ENCODE peak calls at places on chromosomes 6 and 20, in four cellular contexts. One of them, this sample, is unnamed.
A peak's percentile ranks its signal among the peaks of the same experiment; 100 is the strongest.

GRCh38 chr6:42017021-42017643 is 33.2 kb upstream of the TAF8 start:
- DNase-seq in chondrocyte: peak; percentile 68
- DNase-seq in endothelial cell: no peak
- DNase-seq in CD8-positive, alpha-beta T cell: no peak
- DNase-seq in this sample: no peak

GRCh38 chr6:143368426-143368825 is 82.1 kb downstream of the ADAT2 start:
- DNase-seq in CD8-positive, alpha-beta T cell: no peak
- DNase-seq in chondrocyte: no peak
- DNase-seq in endothelial cell: no peak
- DNase-seq in this sample: peak; percentile 50

GRCh38 chr6:89599727-89600126 is 38.8 kb downstream of the LYRM2 start:
- DNase-seq in endothelial cell: no peak
- DNase-seq in CD8-positive, alpha-beta T cell: no peak
- DNase-seq in chondrocyte: no peak
- DNase-seq in this sample: no peak

GRCh38 chr6:47278545-47278944 is 31.2 kb downstream of the TNFRSF21 start:
- DNase-seq in chondrocyte: no peak
- DNase-seq in CD8-positive, alpha-beta T cell: no peak
- DNase-seq in endothelial cell: no peak
- DNase-seq in this sample: no peak

GRCh38 chr20:57250607-57251343 is 15.7 kb downstream of the BMP7 start:
- DNase-seq in CD8-positive, alpha-beta T cell: no peak
- DNase-seq in chondrocyte: no peak
- DNase-seq in endothelial cell: no peak
- DNase-seq in this sample: no peak

GRCh38 chr6:75563032-75563431 is 38.6 kb upstream of the SENP6 start:
- DNase-seq in CD8-positive, alpha-beta T cell: no peak
- DNase-seq in endothelial cell: no peak
- DNase-seq in chondrocyte: no peak
- DNase-seq in this sample: peak; percentile 28

GRCh38 chr6:106608080-106608668 is 21.1 kb downstream of the RTN4IP1 start:
- DNase-seq in chondrocyte: no peak
- DNase-seq in endothelial cell: peak; percentile 51
- DNase-seq in CD8-positive, alpha-beta T cell: no peak
- DNase-seq in this sample: peak; percentile 51

GRCh38 chr20:15242773-15243172 is 905.4 kb upstream of the FLRT3 start:
- DNase-seq in CD8-positive, alpha-beta T cell: no peak
- DNase-seq in chondrocyte: no peak
- DNase-seq in endothelial cell: no peak
- DNase-seq in this sample: no peak

GRCh38 chr20:47744803-47745202 is 40.5 kb downstream of the SULF2 start:
- DNase-seq in chondrocyte: no peak
- DNase-seq in CD8-positive, alpha-beta T cell: no peak
- DNase-seq in endothelial cell: no peak
- DNase-seq in this sample: no peak

GRCh38 chr20:47232518-47232917 is 124.0 kb downstream of the ZMYND8 start:
- DNase-seq in CD8-positive, alpha-beta T cell: no peak
- DNase-seq in chondrocyte: no peak
- DNase-seq in endothelial cell: no peak
- DNase-seq in this sample: no peak

GRCh38 chr6:73131706-73132105 is 93.6 kb downstream of the KHDC1L start:
- DNase-seq in endothelial cell: no peak
- DNase-seq in chondrocyte: no peak
- DNase-seq in CD8-positive, alpha-beta T cell: no peak
- DNase-seq in this sample: no peak

GRCh38 chr6:154942770-154943169 is 52.3 kb upstream of the TIAM2 start:
- DNase-seq in CD8-positive, alpha-beta T cell: no peak
- DNase-seq in chondrocyte: no peak
- DNase-seq in endothelial cell: no peak
- DNase-seq in this sample: no peak

GRCh38 chr6:154938245-154938583 is 56.9 kb upstream of the TIAM2 start:
- DNase-seq in chondrocyte: no peak
- DNase-seq in CD8-positive, alpha-beta T cell: no peak
- DNase-seq in endothelial cell: no peak
- DNase-seq in this sample: no peak

GRCh38 chr6:154933181-154933827 is 61.8 kb upstream of the TIAM2 start:
- DNase-seq in CD8-positive, alpha-beta T cell: no peak
- DNase-seq in endothelial cell: no peak
- DNase-seq in chondrocyte: no peak
- DNase-seq in this sample: no peak

GRCh38 chr6:154932562-154933027 is 62.5 kb upstream of the TIAM2 start:
- DNase-seq in endothelial cell: no peak
- DNase-seq in CD8-positive, alpha-beta T cell: no peak
- DNase-seq in chondrocyte: no peak
- DNase-seq in this sample: no peak

GRCh38 chr6:154937306-154938244 is 57.5 kb upstream of the TIAM2 start:
- DNase-seq in endothelial cell: no peak
- DNase-seq in chondrocyte: no peak
- DNase-seq in CD8-positive, alpha-beta T cell: no peak
- DNase-seq in this sample: no peak
- TF ChIP-seq CTCF in endothelial cell: no peak
- TF ChIP-seq CTCF in chondrocyte: no peak
- TF ChIP-seq CTCF in CD8-positive, alpha-beta T cell: no peak
- TF ChIP-seq CTCF in this sample: no peak

GRCh38 chr6:168713839-168714238 is 272.9 kb downstream of the SMOC2 start:
- DNase-seq in CD8-positive, alpha-beta T cell: no peak
- DNase-seq in chondrocyte: no peak
- DNase-seq in endothelial cell: peak; percentile 14
- DNase-seq in this sample: no peak
- TF ChIP-seq CTCF in CD8-positive, alpha-beta T cell: no peak
- TF ChIP-seq CTCF in chondrocyte: peak; percentile 73
- TF ChIP-seq CTCF in endothelial cell: no peak
- TF ChIP-seq CTCF in this sample: no peak

GRCh38 chr6:18302561-18303439 is 38.5 kb upstream of the DEK start:
- DNase-seq in chondrocyte: no peak
- DNase-seq in CD8-positive, alpha-beta T cell: no peak
- DNase-seq in endothelial cell: no peak
- DNase-seq in this sample: no peak
- TF ChIP-seq CTCF in chondrocyte: peak; percentile 66
- TF ChIP-seq CTCF in CD8-positive, alpha-beta T cell: no peak
- TF ChIP-seq CTCF in endothelial cell: no peak
- TF ChIP-seq CTCF in this sample: peak; percentile 3

DNA sequence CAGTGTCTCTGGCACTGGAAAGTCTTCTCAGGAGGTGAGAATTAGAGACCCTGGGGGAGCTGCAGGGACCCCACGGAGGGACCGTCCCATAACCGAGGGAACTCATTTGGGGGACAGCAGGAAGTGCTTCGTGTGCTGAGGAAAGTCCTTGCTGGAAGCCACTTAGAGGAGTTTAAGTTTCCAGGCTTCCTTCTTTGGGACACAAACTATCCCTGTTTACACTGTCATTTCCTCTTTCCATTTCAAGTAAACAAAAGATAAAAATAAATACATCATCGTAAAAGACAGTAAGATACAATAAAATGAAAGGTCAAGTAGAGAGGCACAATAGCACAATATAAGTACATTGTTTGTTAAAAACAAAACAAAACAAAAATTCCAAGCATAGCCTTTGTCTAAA is 101.2 kb downstream of the TTLL2 start:
- DNase-seq in endothelial cell: no peak
- DNase-seq in CD8-positive, alpha-beta T cell: no peak
- DNase-seq in chondrocyte: no peak
- DNase-seq in this sample: no peak
- TF ChIP-seq CTCF in endothelial cell: no peak
- TF ChIP-seq CTCF in CD8-positive, alpha-beta T cell: no peak
- TF ChIP-seq CTCF in chondrocyte: no peak
- TF ChIP-seq CTCF in this sample: no peak

GRCh38 chr6:131063028-131063763 is at the start of gene EPB41L2:
- DNase-seq in CD8-positive, alpha-beta T cell: peak; percentile 67
- DNase-seq in endothelial cell: peak; percentile 97
- DNase-seq in chondrocyte: peak; percentile 96
- DNase-seq in this sample: peak; percentile 93
- TF ChIP-seq CTCF in CD8-positive, alpha-beta T cell: peak; percentile 18
- TF ChIP-seq CTCF in endothelial cell: no peak
- TF ChIP-seq CTCF in chondrocyte: peak; percentile 52
- TF ChIP-seq CTCF in this sample: no peak

This sample was measured in GM13976.